ENCODE peak calls at places on chromosomes 13 and 19, in ten cellular contexts. X, C, F, S, M, W, L, J, N and E are unnamed samples.

GRCh38 chr19:3586124-3586626 is 897 bp downstream of the GIPC3 start:
- DNase-seq in X (no peak), C (no peak), F (no peak), S (no peak), M (peak), W (no peak), L (no peak), J (peak), N (no peak), E (peak)

GRCh38 chr19:34171539-34171876 is 796 bp upstream of the LSM14A start:
- DNase-seq in X (peak), C (no peak), F (no peak), S (no peak), M (no peak), W (no peak), L (no peak), J (no peak), N (no peak), E (peak)

GRCh38 chr19:1455002-1455335 is 5.0 kb downstream of the APC2 start:
- DNase-seq in X (peak), C (no peak), F (no peak), S (no peak), M (no peak), W (peak), L (no peak), J (peak), N (no peak), E (no peak)

GRCh38 chr19:1811472-1811894 is 593 bp downstream of the ATP8B3 start:
- DNase-seq in X (peak), C (no peak), F (peak), S (peak), M (peak), W (peak), L (peak), J (no peak), N (no peak), E (peak)

GRCh38 chr13:104043184-104043583 is 977.0 kb upstream of the SLC10A2 start:
- DNase-seq in X (no peak), C (no peak), F (no peak), S (no peak), M (no peak), W (no peak), L (no peak), J (no peak), N (no peak), E (no peak)

GRCh38 chr19:43839139-43839538 is 12.0 kb downstream of the ZNF283 start:
- DNase-seq in X (no peak), C (no peak), F (no peak), S (no peak), M (no peak), W (no peak), L (no peak), J (no peak), N (no peak), E (no peak)

GRCh38 chr13:99605417-99606321 is 104.4 kb downstream of the TM9SF2 start:
- DNase-seq in X (peak), C (no peak), F (peak), S (peak), M (peak), W (no peak), L (peak), J (no peak), N (no peak), E (peak)

GRCh38 chr13:40109324-40109958 is 454.0 kb downstream of the COG6 start:
- DNase-seq in X (peak), C (peak), F (no peak), S (no peak), M (no peak), W (no peak), L (no peak), J (no peak), N (no peak), E (no peak)

GRCh38 chr13:50400930-50401553 is 385.8 kb downstream of the KCNRG start:
- DNase-seq in X (peak), C (peak), F (no peak), S (no peak), M (no peak), W (no peak), L (no peak), J (no peak), N (no peak), E (no peak)

GRCh38 chr19:13984186-13984585 is 21.9 kb downstream of the RFX1 start:
- DNase-seq in X (no peak), C (no peak), F (no peak), S (no peak), M (no peak), W (no peak), L (no peak), J (no peak), N (no peak), E (no peak)

GRCh38 chr19:37977992-37978391 is 71.0 kb downstream of the SIPA1L3 start:
- DNase-seq in X (peak), C (no peak), F (no peak), S (no peak), M (no peak), W (no peak), L (no peak), J (peak), N (no peak), E (no peak)

GRCh38 chr13:95355491-95355890 is 54.2 kb upstream of the ABCC4 start:
- DNase-seq in X (peak), C (no peak), F (no peak), S (no peak), M (no peak), W (peak), L (no peak), J (no peak), N (no peak), E (no peak)

GRCh38 chr19:11418166-11418517 is 972 bp downstream of the RGL3 start:
- DNase-seq in X (no peak), C (no peak), F (no peak), S (no peak), M (no peak), W (no peak), L (no peak), J (no peak), N (no peak), E (no peak)

GRCh38 chr19:47045867-47046470 is 2.5 kb downstream of the TMEM160 start:
- DNase-seq in X (no peak), C (no peak), F (no peak), S (no peak), M (no peak), W (no peak), L (no peak), J (no peak), N (no peak), E (no peak)

GRCh38 chr19:32876919-32877285 is 7.3 kb upstream of the SLC7A9 start:
- DNase-seq in X (no peak), C (no peak), F (no peak), S (no peak), M (no peak), W (peak), L (no peak), J (no peak), N (no peak), E (no peak)

GRCh38 chr13:39892731-39893293 is 237.3 kb downstream of the COG6 start:
- DNase-seq in X (peak), C (no peak), F (no peak), S (no peak), M (no peak), W (no peak), L (no peak), J (no peak), N (no peak), E (no peak)

GRCh38 chr13:66962953-66963352 is 267.2 kb downstream of the PCDH9 start:
- DNase-seq in X (no peak), C (no peak), F (no peak), S (no peak), M (no peak), W (no peak), L (no peak), J (no peak), N (no peak), E (no peak)

GRCh38 chr13:43397110-43397509 is 373.7 kb downstream of the DNAJC15 start:
- DNase-seq in X (peak), C (no peak), F (no peak), S (no peak), M (no peak), W (no peak), L (no peak), J (no peak), N (no peak), E (no peak)

GRCh38 chr19:18008814-18009213 is 844 bp downstream of the ARRDC2 start:
- DNase-seq in X (no peak), C (no peak), F (no peak), S (no peak), M (no peak), W (no peak), L (no peak), J (no peak), N (no peak), E (no peak)

GRCh38 chr13:96104516-96104915 is 14.6 kb downstream of the HS6ST3 start:
- DNase-seq in X (no peak), C (no peak), F (no peak), S (no peak), M (no peak), W (no peak), L (no peak), J (no peak), N (no peak), E (no peak)